ENCODE peak calls at places on chromosomes 13 and 19, in seven cellular contexts. One of them, this sample, is unnamed.

GRCh38 chr19:42197375-42197817 is 20.1 kb downstream of the DEDD2 start:
- DNase-seq in T47D: no peak
- DNase-seq in HepG2: no peak
- DNase-seq in SK-N-SH: no peak
- DNase-seq in K562: no peak
- DNase-seq in GM12878: no peak
- DNase-seq in H1: no peak
- DNase-seq in this sample: no peak

GRCh38 chr19:2711175-2711936 is 8.9 kb upstream of the GNG7 start:
- DNase-seq in T47D: no peak
- DNase-seq in HepG2: no peak
- DNase-seq in SK-N-SH: no peak
- DNase-seq in K562: peak
- DNase-seq in GM12878: no peak
- DNase-seq in H1: no peak
- DNase-seq in this sample: no peak

GRCh38 chr19:42090687-42091086 is 14.7 kb downstream of the ZNF574 start:
- DNase-seq in T47D: no peak
- DNase-seq in HepG2: no peak
- DNase-seq in SK-N-SH: no peak
- DNase-seq in K562: no peak
- DNase-seq in GM12878: no peak
- DNase-seq in H1: no peak
- DNase-seq in this sample: no peak

GRCh38 chr19:35994868-35995654 is at the start of gene SDHAF1:
- DNase-seq in T47D: peak
- DNase-seq in HepG2: peak
- DNase-seq in SK-N-SH: peak
- DNase-seq in K562: peak
- DNase-seq in GM12878: peak
- DNase-seq in H1: peak
- DNase-seq in this sample: peak

GRCh38 chr19:1206733-1207301 is 1.2 kb downstream of the STK11 start:
- DNase-seq in T47D: no peak
- DNase-seq in HepG2: no peak
- DNase-seq in SK-N-SH: no peak
- DNase-seq in K562: no peak
- DNase-seq in GM12878: no peak
- DNase-seq in H1: no peak
- DNase-seq in this sample: no peak

GRCh38 chr13:110536006-110536693 is 25.4 kb downstream of the RAB20 start:
- DNase-seq in T47D: no peak
- DNase-seq in HepG2: no peak
- DNase-seq in SK-N-SH: no peak
- DNase-seq in K562: no peak
- DNase-seq in GM12878: no peak
- DNase-seq in H1: no peak
- DNase-seq in this sample: no peak

GRCh38 chr13:37899753-37900152 is 30.2 kb upstream of the TRPC4 start:
- DNase-seq in T47D: no peak
- DNase-seq in HepG2: peak
- DNase-seq in SK-N-SH: no peak
- DNase-seq in K562: no peak
- DNase-seq in GM12878: no peak
- DNase-seq in H1: no peak
- DNase-seq in this sample: no peak

GRCh38 chr13:49652691-49653305 is 24.5 kb downstream of the ARL11 start:
- DNase-seq in T47D: peak
- DNase-seq in HepG2: peak
- DNase-seq in SK-N-SH: peak
- DNase-seq in K562: peak
- DNase-seq in GM12878: no peak
- DNase-seq in H1: peak
- DNase-seq in this sample: peak

GRCh38 chr19:8355631-8356402 is 8.1 kb upstream of the ANGPTL4 start:
- DNase-seq in T47D: no peak
- DNase-seq in HepG2: peak
- DNase-seq in SK-N-SH: no peak
- DNase-seq in K562: peak
- DNase-seq in GM12878: no peak
- DNase-seq in H1: no peak
- DNase-seq in this sample: peak

GRCh38 chr19:17021793-17022590 is 4.6 kb downstream of the CPAMD8 start:
- DNase-seq in T47D: peak
- DNase-seq in HepG2: peak
- DNase-seq in SK-N-SH: no peak
- DNase-seq in K562: no peak
- DNase-seq in GM12878: no peak
- DNase-seq in H1: no peak
- DNase-seq in this sample: no peak

GRCh38 chr19:18418034-18418724 is 1.0 kb upstream of the SSBP4 start:
- DNase-seq in T47D: no peak
- DNase-seq in HepG2: no peak
- DNase-seq in SK-N-SH: no peak
- DNase-seq in K562: no peak
- DNase-seq in GM12878: no peak
- DNase-seq in H1: no peak
- DNase-seq in this sample: no peak

GRCh38 chr19:1766800-1767352 is 13.6 kb downstream of the ONECUT3 start:
- DNase-seq in T47D: no peak
- DNase-seq in HepG2: no peak
- DNase-seq in SK-N-SH: no peak
- DNase-seq in K562: peak
- DNase-seq in GM12878: no peak
- DNase-seq in H1: peak
- DNase-seq in this sample: no peak

GRCh38 chr13:20823071-20823470 is 49.3 kb upstream of the EEF1AKMT1 start:
- DNase-seq in T47D: no peak
- DNase-seq in HepG2: no peak
- DNase-seq in SK-N-SH: no peak
- DNase-seq in K562: no peak
- DNase-seq in GM12878: no peak
- DNase-seq in H1: no peak
- DNase-seq in this sample: no peak

GRCh38 chr13:61277088-61277487 is 138.6 kb downstream of the PCDH20 start:
- DNase-seq in T47D: no peak
- DNase-seq in HepG2: no peak
- DNase-seq in SK-N-SH: no peak
- DNase-seq in K562: no peak
- DNase-seq in GM12878: no peak
- DNase-seq in H1: no peak
- DNase-seq in this sample: no peak

GRCh38 chr13:31485183-31485582 is 254.1 kb upstream of the RXFP2 start:
- DNase-seq in T47D: no peak
- DNase-seq in HepG2: no peak
- DNase-seq in SK-N-SH: no peak
- DNase-seq in K562: no peak
- DNase-seq in GM12878: no peak
- DNase-seq in H1: no peak
- DNase-seq in this sample: no peak

GRCh38 chr19:46211201-46211881 is 18.2 kb upstream of the IGFL1 start:
- DNase-seq in T47D: peak
- DNase-seq in HepG2: no peak
- DNase-seq in SK-N-SH: no peak
- DNase-seq in K562: no peak
- DNase-seq in GM12878: no peak
- DNase-seq in H1: peak
- DNase-seq in this sample: peak

GRCh38 chr13:112850273-112850672 is 118.7 kb upstream of the MCF2L start:
- DNase-seq in T47D: no peak
- DNase-seq in HepG2: no peak
- DNase-seq in SK-N-SH: no peak
- DNase-seq in K562: no peak
- DNase-seq in GM12878: no peak
- DNase-seq in H1: no peak
- DNase-seq in this sample: no peak

GRCh38 chr13:45315520-45316167 is 25.3 kb downstream of the TPT1 start:
- DNase-seq in T47D: no peak
- DNase-seq in HepG2: no peak
- DNase-seq in SK-N-SH: no peak
- DNase-seq in K562: no peak
- DNase-seq in GM12878: no peak
- DNase-seq in H1: no peak
- DNase-seq in this sample: no peak

GRCh38 chr19:19637523-19638251 is 5.8 kb downstream of the GMIP start:
- DNase-seq in T47D: no peak
- DNase-seq in HepG2: no peak
- DNase-seq in SK-N-SH: no peak
- DNase-seq in K562: peak
- DNase-seq in GM12878: no peak
- DNase-seq in H1: peak
- DNase-seq in this sample: no peak

GRCh38 chr19:13788991-13789390 is 6.3 kb upstream of the ZSWIM4 start:
- DNase-seq in T47D: no peak
- DNase-seq in HepG2: no peak
- DNase-seq in SK-N-SH: no peak
- DNase-seq in K562: no peak
- DNase-seq in GM12878: no peak
- DNase-seq in H1: no peak
- DNase-seq in this sample: no peak

GRCh38 chr19:14786421-14786851 is 8.1 kb upstream of the ADGRE2 start:
- DNase-seq in T47D: no peak
- DNase-seq in HepG2: no peak
- DNase-seq in SK-N-SH: peak
- DNase-seq in K562: peak
- DNase-seq in GM12878: no peak
- DNase-seq in H1: peak
- DNase-seq in this sample: no peak

GRCh38 chr13:77417897-77418296 is 91.0 kb upstream of the MYCBP2 start:
- DNase-seq in T47D: no peak
- DNase-seq in HepG2: no peak
- DNase-seq in SK-N-SH: no peak
- DNase-seq in K562: no peak
- DNase-seq in GM12878: no peak
- DNase-seq in H1: no peak
- DNase-seq in this sample: no peak

GRCh38 chr13:87614276-87614675 is 56.9 kb upstream of the SLITRK5 start:
- DNase-seq in T47D: no peak
- DNase-seq in HepG2: no peak
- DNase-seq in SK-N-SH: no peak
- DNase-seq in K562: no peak
- DNase-seq in GM12878: no peak
- DNase-seq in H1: no peak
- DNase-seq in this sample: no peak

GRCh38 chr19:57813919-57814504 is 701 bp downstream of the ZNF552 start:
- DNase-seq in T47D: no peak
- DNase-seq in HepG2: peak
- DNase-seq in SK-N-SH: no peak
- DNase-seq in K562: peak
- DNase-seq in GM12878: no peak
- DNase-seq in H1: no peak
- DNase-seq in this sample: no peak

GRCh38 chr13:113589251-113589960 is 4.9 kb downstream of the TFDP1 start:
- DNase-seq in T47D: no peak
- DNase-seq in HepG2: no peak
- DNase-seq in SK-N-SH: no peak
- DNase-seq in K562: no peak
- DNase-seq in GM12878: no peak
- DNase-seq in H1: peak
- DNase-seq in this sample: no peak

GRCh38 chr13:75399168-75399878 is 82.6 kb downstream of the TBC1D4 start:
- DNase-seq in T47D: no peak
- DNase-seq in HepG2: no peak
- DNase-seq in SK-N-SH: no peak
- DNase-seq in K562: no peak
- DNase-seq in GM12878: no peak
- DNase-seq in H1: no peak
- DNase-seq in this sample: no peak

GRCh38 chr19:17795495-17795856 is 538 bp downstream of the B3GNT3 start:
- DNase-seq in T47D: no peak
- DNase-seq in HepG2: no peak
- DNase-seq in SK-N-SH: no peak
- DNase-seq in K562: no peak
- DNase-seq in GM12878: no peak
- DNase-seq in H1: no peak
- DNase-seq in this sample: no peak

GRCh38 chr19:11125994-11126685 is 29.4 kb downstream of the SPC24 start:
- DNase-seq in T47D: peak
- DNase-seq in HepG2: peak
- DNase-seq in SK-N-SH: peak
- DNase-seq in K562: peak
- DNase-seq in GM12878: no peak
- DNase-seq in H1: peak
- DNase-seq in this sample: peak

GRCh38 chr19:7272856-7273578 is 21.2 kb downstream of the INSR start:
- DNase-seq in T47D: no peak
- DNase-seq in HepG2: no peak
- DNase-seq in SK-N-SH: no peak
- DNase-seq in K562: no peak
- DNase-seq in GM12878: peak
- DNase-seq in H1: no peak
- DNase-seq in this sample: no peak

DNA sequence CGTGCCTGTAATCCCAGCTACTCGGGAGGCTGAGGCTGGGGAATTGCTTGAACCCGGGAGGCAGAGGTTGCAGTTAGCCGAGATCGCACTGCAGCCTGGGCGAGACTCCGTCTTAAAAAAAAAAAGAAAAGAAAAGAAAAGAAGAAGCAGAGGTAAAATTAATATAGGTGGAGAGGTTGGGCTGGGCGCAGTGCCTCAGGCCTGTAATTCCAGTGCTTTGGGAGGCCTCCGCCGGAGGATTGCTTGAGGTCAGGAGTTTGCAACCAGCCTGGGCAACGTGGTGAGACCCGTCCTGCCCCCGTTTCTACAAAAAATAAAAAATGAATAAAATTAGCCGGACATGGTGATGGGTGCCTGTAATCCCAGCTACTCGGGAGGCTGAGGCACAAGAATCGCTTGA is 912 bp upstream of the TUBA3C start:
- DNase-seq in T47D: no peak
- DNase-seq in HepG2: no peak
- DNase-seq in SK-N-SH: no peak
- DNase-seq in K562: no peak
- DNase-seq in GM12878: no peak
- DNase-seq in H1: no peak
- DNase-seq in this sample: no peak
- TF ChIP-seq JUND in T47D: no peak
- TF ChIP-seq JUND in HepG2: no peak
- TF ChIP-seq JUND in SK-N-SH: no peak
- TF ChIP-seq JUND in K562: no peak
- TF ChIP-seq JUND in GM12878: no peak
- TF ChIP-seq JUND in H1: no peak
- TF ChIP-seq JUND in this sample: no peak

GRCh38 chr13:82740442-82740841 is 1141.8 kb downstream of the SLITRK1 start:
- DNase-seq in T47D: no peak
- DNase-seq in HepG2: no peak
- DNase-seq in SK-N-SH: no peak
- DNase-seq in K562: no peak
- DNase-seq in GM12878: no peak
- DNase-seq in H1: no peak
- DNase-seq in this sample: no peak
- TF ChIP-seq JUND in T47D: no peak
- TF ChIP-seq JUND in HepG2: no peak
- TF ChIP-seq JUND in SK-N-SH: no peak
- TF ChIP-seq JUND in K562: no peak
- TF ChIP-seq JUND in GM12878: no peak
- TF ChIP-seq JUND in H1: no peak
- TF ChIP-seq JUND in this sample: no peak

GRCh38 chr13:98004107-98004506 is 50.6 kb downstream of the IPO5 start:
- DNase-seq in T47D: no peak
- DNase-seq in HepG2: no peak
- DNase-seq in SK-N-SH: no peak
- DNase-seq in K562: no peak
- DNase-seq in GM12878: no peak
- DNase-seq in H1: no peak
- DNase-seq in this sample: no peak
- TF ChIP-seq JUND in T47D: no peak
- TF ChIP-seq JUND in HepG2: no peak
- TF ChIP-seq JUND in SK-N-SH: no peak
- TF ChIP-seq JUND in K562: no peak
- TF ChIP-seq JUND in GM12878: no peak
- TF ChIP-seq JUND in H1: no peak
- TF ChIP-seq JUND in this sample: no peak

GRCh38 chr19:33261511-33262192 is 36.0 kb upstream of the SLC7A10 start:
- DNase-seq in T47D: no peak
- DNase-seq in HepG2: no peak
- DNase-seq in SK-N-SH: peak
- DNase-seq in K562: no peak
- DNase-seq in GM12878: no peak
- DNase-seq in H1: no peak
- DNase-seq in this sample: no peak
- TF ChIP-seq JUND in T47D: no peak
- TF ChIP-seq JUND in HepG2: no peak
- TF ChIP-seq JUND in SK-N-SH: no peak
- TF ChIP-seq JUND in K562: no peak
- TF ChIP-seq JUND in GM12878: no peak
- TF ChIP-seq JUND in H1: no peak
- TF ChIP-seq JUND in this sample: no peak

This sample was measured in HCT116.